ENCODE peak calls at places on chromosome 16, in nine cellular contexts. M, D, P, F, U, Z, I, Y and T are unnamed samples. For H3K27me3 and H3K4me1, the result is how much of the 10 kb centered on the place peaks cover.

GRCh38 chr16:11170201-11170600 is 85.8 kb downstream of the SOCS1 start:
- DNase-seq in M (no peak), D (no peak), P (no peak), F (no peak), U (no peak), Z (no peak), I (no peak), Y (no peak), T (no peak)

GRCh38 chr16:72856797-72857196 is 191.1 kb downstream of the ZFHX3 start:
- DNase-seq in M (no peak), D (peak), P (peak), F (no peak), U (no peak), Z (peak), I (peak), Y (peak), T (no peak)

GRCh38 chr16:50195276-50195675 is 42.2 kb downstream of the TENT4B start:
- DNase-seq in M (no peak), D (no peak), P (no peak), F (no peak), U (no peak), Z (no peak), I (no peak), Y (peak), T (no peak)

GRCh38 chr16:83849434-83849833 is 41.7 kb downstream of the HSBP1 start:
- DNase-seq in M (no peak), D (no peak), P (no peak), F (no peak), U (no peak), Z (no peak), I (no peak), Y (no peak), T (no peak)

GRCh38 chr16:31458073-31458834 is 1.0 kb upstream of the ARMC5 start:
- DNase-seq in M (no peak), D (peak), P (no peak), F (no peak), U (peak), Z (peak), I (peak), Y (peak), T (peak)

GRCh38 chr16:77748426-77748825 is 26.1 kb downstream of the NUDT7 start:
- DNase-seq in M (no peak), D (no peak), P (no peak), F (no peak), U (no peak), Z (no peak), I (no peak), Y (no peak), T (no peak)

GRCh38 chr16:19196871-19197270 is 28.8 kb downstream of the SYT17 start:
- DNase-seq in M (no peak), D (no peak), P (no peak), F (no peak), U (no peak), Z (no peak), I (no peak), Y (no peak), T (no peak)

GRCh38 chr16:50121721-50122445 is 31.2 kb upstream of the TENT4B start:
- DNase-seq in M (no peak), D (no peak), P (no peak), F (no peak), U (no peak), Z (no peak), I (peak), Y (no peak), T (no peak)

GRCh38 chr16:14378131-14378551 is 251.9 kb downstream of the PARN start:
- DNase-seq in M (peak), D (no peak), P (no peak), F (no peak), U (peak), Z (no peak), I (no peak), Y (peak), T (no peak)

GRCh38 chr16:77387075-77387474 is 47.8 kb downstream of the ADAMTS18 start:
- DNase-seq in M (no peak), D (no peak), P (no peak), F (no peak), U (no peak), Z (no peak), I (no peak), Y (no peak), T (no peak)

GRCh38 chr16:26995522-26995921 is 71.2 kb upstream of the C16orf82 start:
- DNase-seq in M (no peak), D (no peak), P (no peak), F (no peak), U (no peak), Z (no peak), I (no peak), Y (no peak), T (no peak)

GRCh38 chr16:14494396-14494795 is 135.7 kb downstream of the PARN start:
- DNase-seq in M (no peak), D (no peak), P (no peak), F (no peak), U (no peak), Z (no peak), I (no peak), Y (no peak), T (no peak)

GRCh38 chr16:73753931-73754330 is 542.7 kb upstream of the PSMD7 start:
- DNase-seq in M (no peak), D (no peak), P (no peak), F (no peak), U (no peak), Z (no peak), I (no peak), Y (no peak), T (no peak)

GRCh38 chr16:53945996-53946395 is 242.0 kb downstream of the FTO start:
- DNase-seq in M (peak), D (no peak), P (peak), F (no peak), U (no peak), Z (no peak), I (peak), Y (peak), T (no peak)

GRCh38 chr16:70430667-70431536 is 8.0 kb downstream of the ST3GAL2 start:
- DNase-seq in M (no peak), D (peak), P (peak), F (no peak), U (no peak), Z (peak), I (peak), Y (peak), T (peak)

GRCh38 chr16:68246671-68247070 is 1.5 kb downstream of the PLA2G15 start:
- DNase-seq in M (no peak), D (no peak), P (no peak), F (no peak), U (peak), Z (no peak), I (no peak), Y (peak), T (no peak)

GRCh38 chr16:58755989-58756649 is 22.0 kb upstream of the GOT2 start:
- DNase-seq in M (peak), D (no peak), P (peak), F (peak), U (peak), Z (peak), I (peak), Y (peak), T (peak)

GRCh38 chr16:76579277-76579676 is 302.1 kb downstream of the CNTNAP4 start:
- DNase-seq in M (no peak), D (no peak), P (no peak), F (no peak), U (no peak), Z (no peak), I (no peak), Y (no peak), T (no peak)

GRCh38 chr16:9072806-9073341 is 18.6 kb upstream of the HAPSTR1 start:
- DNase-seq in M (no peak), D (no peak), P (no peak), F (no peak), U (no peak), Z (no peak), I (peak), Y (peak), T (no peak)

GRCh38 chr16:61678182-61678581 is 358.1 kb downstream of the CDH8 start:
- DNase-seq in M (no peak), D (no peak), P (no peak), F (no peak), U (no peak), Z (no peak), I (no peak), Y (no peak), T (no peak)

GRCh38 chr16:5012887-5013286 is 20.8 kb downstream of the NAGPA start:
- DNase-seq in M (no peak), D (no peak), P (no peak), F (no peak), U (no peak), Z (no peak), I (no peak), Y (no peak), T (no peak)

GRCh38 chr16:89667633-89668032 is 10.0 kb downstream of the SPATA33 start:
- DNase-seq in M (no peak), D (no peak), P (no peak), F (no peak), U (no peak), Z (no peak), I (no peak), Y (no peak), T (no peak)

GRCh38 chr16:68076560-68076959 is 8.6 kb upstream of the NFATC3 start:
- DNase-seq in M (no peak), D (no peak), P (no peak), F (no peak), U (no peak), Z (no peak), I (no peak), Y (no peak), T (no peak)

GRCh38 chr16:28844226-28844885 is 1.8 kb downstream of the TUFM start:
- DNase-seq in M (no peak), D (no peak), P (no peak), F (no peak), U (no peak), Z (no peak), I (no peak), Y (no peak), T (no peak)

GRCh38 chr16:17302620-17303019 is 168.1 kb downstream of the XYLT1 start:
- DNase-seq in M (no peak), D (no peak), P (no peak), F (no peak), U (no peak), Z (no peak), I (no peak), Y (peak), T (no peak)

GRCh38 chr16:6081320-6081976 is 983.9 kb upstream of the EEF2KMT start:
- DNase-seq in M (no peak), D (no peak), P (peak), F (no peak), U (no peak), Z (peak), I (peak), Y (peak), T (no peak)

GRCh38 chr16:30078744-30079143 is 3.0 kb downstream of the PPP4C start:
- DNase-seq in M (no peak), D (no peak), P (no peak), F (no peak), U (no peak), Z (no peak), I (no peak), Y (no peak), T (no peak)

GRCh38 chr16:8572919-8573724 is 17.2 kb downstream of the TMEM114 start:
- DNase-seq in M (peak), D (no peak), P (peak), F (no peak), U (no peak), Z (peak), I (peak), Y (peak), T (no peak)

GRCh38 chr16:31876955-31877828 is 3.6 kb downstream of the ZNF267 start:
- DNase-seq in M (no peak), D (no peak), P (no peak), F (no peak), U (no peak), Z (no peak), I (no peak), Y (peak), T (no peak)

GRCh38 chr16:59597269-59597668 is 863.2 kb upstream of the GOT2 start:
- DNase-seq in M (no peak), D (no peak), P (no peak), F (no peak), U (no peak), Z (no peak), I (no peak), Y (no peak), T (no peak)

GRCh38 chr16:19203374-19203966 is 35.4 kb downstream of the SYT17 start:
- DNase-seq in M (no peak), D (peak), P (no peak), F (no peak), U (no peak), Z (no peak), I (no peak), Y (no peak), T (no peak)

GRCh38 chr16:51465026-51465425 is 314.0 kb upstream of the SALL1 start:
- DNase-seq in M (no peak), D (no peak), P (no peak), F (no peak), U (no peak), Z (no peak), I (no peak), Y (peak), T (no peak)

GRCh38 chr16:16021988-16022682 is 72.7 kb downstream of the ABCC1 start:
- DNase-seq in M (peak), D (peak), P (no peak), F (peak), U (peak), Z (peak), I (no peak), Y (peak), T (no peak)

GRCh38 chr16:14309906-14310305 is 238.8 kb downstream of the MRTFB start:
- DNase-seq in M (no peak), D (no peak), P (peak), F (no peak), U (no peak), Z (no peak), I (no peak), Y (peak), T (no peak)

GRCh38 chr16:49474741-49475140 is 101.1 kb downstream of the C16orf78 start:
- DNase-seq in M (no peak), D (peak), P (no peak), F (no peak), U (no peak), Z (no peak), I (no peak), Y (no peak), T (no peak)

GRCh38 chr16:68081796-68082567 is 3.2 kb upstream of the NFATC3 start:
- DNase-seq in M (no peak), D (no peak), P (no peak), F (no peak), U (no peak), Z (no peak), I (no peak), Y (peak), T (no peak)

GRCh38 chr16:19486744-19487325 is 35.1 kb downstream of the GDE1 start:
- DNase-seq in M (no peak), D (no peak), P (peak), F (no peak), U (no peak), Z (no peak), I (no peak), Y (no peak), T (no peak)

GRCh38 chr16:25692307-25692706 is 548 bp downstream of the HS3ST4 start:
- DNase-seq in M (no peak), D (no peak), P (no peak), F (no peak), U (no peak), Z (no peak), I (no peak), Y (peak), T (no peak)
- H3K27me3 ChIP-seq in M (under half), D (half or more), P (under half), F (half or more), U (under half), Z (under half), I (under half), Y (half or more), T (under half)

DNA sequence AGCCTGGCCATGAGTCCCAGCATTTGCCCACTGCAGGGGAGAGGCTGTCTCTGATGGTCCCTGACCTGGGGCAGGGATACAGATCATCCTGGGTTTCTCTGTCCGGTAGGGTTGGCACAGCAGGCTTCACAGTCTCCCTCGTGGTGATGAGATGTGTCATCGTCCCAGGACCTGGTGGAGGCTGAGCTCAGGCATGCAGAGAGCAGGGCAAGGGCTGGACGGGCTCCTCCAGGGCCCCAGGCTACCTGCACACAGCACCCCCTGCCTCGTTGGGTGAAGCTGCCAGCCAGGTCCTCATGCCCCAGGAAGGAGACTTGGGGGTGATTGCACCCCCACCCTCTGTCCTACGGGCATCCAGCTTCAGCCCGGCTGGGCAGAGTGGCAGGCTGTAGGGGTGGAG is 155.8 kb upstream of the GSE1 start:
- DNase-seq in M (no peak), D (no peak), P (no peak), F (no peak), U (no peak), Z (no peak), I (no peak), Y (peak), T (no peak)
- H3K4me1 ChIP-seq in M (under half), D (under half), P (under half), F (under half), U (under half), Z (under half), I (half or more), Y (under half), T (under half)

DNA sequence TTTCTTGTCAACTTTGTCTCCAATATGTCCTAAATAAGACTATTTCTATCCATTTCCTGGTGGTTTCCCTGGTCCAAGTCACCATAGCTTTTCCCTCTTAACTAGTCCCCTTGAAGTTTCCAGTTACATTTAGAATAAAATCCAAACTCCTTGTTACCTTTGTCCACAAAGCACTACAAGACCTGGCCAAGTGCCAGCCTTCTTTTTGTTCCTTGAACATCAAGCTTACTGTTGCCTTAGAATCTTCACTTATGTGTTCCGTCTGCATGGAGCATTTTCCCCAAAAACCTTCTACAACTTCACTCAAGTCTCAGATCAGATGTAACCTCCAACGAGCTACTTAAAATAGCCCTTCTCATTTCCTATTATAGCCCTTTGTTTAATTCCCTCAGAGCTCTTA is 101.4 kb downstream of the ITFG1 start:
- DNase-seq in M (no peak), D (no peak), P (no peak), F (no peak), U (no peak), Z (no peak), I (no peak), Y (peak), T (no peak)
- H3K27me3 ChIP-seq in M (under half), D (under half), P (under half), F (under half), U (under half), Z (under half), I (under half), Y (under half), T (under half)

GRCh38 chr16:81493755-81494433 is 49.3 kb downstream of the CMIP start:
- DNase-seq in M (peak), D (no peak), P (no peak), F (no peak), U (no peak), Z (no peak), I (no peak), Y (peak), T (no peak)
- H3K4me1 ChIP-seq in M (half or more), D (half or more), P (under half), F (half or more), U (under half), Z (under half), I (under half), Y (under half), T (under half)

DNA sequence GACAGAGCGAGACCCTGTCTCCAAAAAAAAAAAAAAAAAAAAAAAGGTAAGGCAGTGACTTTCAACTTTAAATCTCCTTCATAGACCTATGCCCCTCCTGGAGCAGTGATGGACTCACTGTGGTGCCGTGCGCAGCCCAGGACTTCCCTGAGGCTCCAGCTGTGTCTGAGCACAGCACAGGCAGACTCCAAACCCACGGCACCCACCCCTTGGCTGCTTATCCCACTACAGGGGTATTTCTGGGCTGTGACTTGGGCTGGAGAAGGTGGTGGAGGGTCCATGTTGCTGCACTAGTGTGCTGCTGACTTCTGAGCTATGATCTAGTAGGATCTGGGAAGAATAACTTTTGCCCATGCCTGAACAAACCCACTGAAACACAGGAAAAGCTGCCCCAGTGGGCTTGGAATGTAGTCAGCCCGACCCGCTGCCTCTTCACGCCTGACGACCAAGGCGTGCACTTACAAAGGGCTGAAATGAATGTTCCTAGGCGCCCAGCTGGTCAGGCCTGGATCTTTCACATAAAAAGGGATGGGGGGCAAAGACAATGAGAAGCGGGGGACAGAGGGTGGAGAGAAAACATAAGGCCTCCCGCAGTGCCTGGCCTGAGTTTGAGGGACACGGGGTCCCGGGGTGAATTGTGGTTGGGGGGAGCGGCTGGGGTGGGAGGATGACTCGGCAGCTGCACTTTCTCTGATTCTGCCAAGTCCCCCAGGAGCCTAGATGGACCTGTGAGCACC is 83.0 kb downstream of the IRF8 start:
- DNase-seq in M (no peak), D (no peak), P (no peak), F (no peak), U (no peak), Z (no peak), I (no peak), Y (no peak), T (no peak)
- H3K27me3 ChIP-seq in M (half or more), D (under half), P (under half), F (half or more), U (under half), Z (under half), I (under half), Y (half or more), T (under half)

DNA sequence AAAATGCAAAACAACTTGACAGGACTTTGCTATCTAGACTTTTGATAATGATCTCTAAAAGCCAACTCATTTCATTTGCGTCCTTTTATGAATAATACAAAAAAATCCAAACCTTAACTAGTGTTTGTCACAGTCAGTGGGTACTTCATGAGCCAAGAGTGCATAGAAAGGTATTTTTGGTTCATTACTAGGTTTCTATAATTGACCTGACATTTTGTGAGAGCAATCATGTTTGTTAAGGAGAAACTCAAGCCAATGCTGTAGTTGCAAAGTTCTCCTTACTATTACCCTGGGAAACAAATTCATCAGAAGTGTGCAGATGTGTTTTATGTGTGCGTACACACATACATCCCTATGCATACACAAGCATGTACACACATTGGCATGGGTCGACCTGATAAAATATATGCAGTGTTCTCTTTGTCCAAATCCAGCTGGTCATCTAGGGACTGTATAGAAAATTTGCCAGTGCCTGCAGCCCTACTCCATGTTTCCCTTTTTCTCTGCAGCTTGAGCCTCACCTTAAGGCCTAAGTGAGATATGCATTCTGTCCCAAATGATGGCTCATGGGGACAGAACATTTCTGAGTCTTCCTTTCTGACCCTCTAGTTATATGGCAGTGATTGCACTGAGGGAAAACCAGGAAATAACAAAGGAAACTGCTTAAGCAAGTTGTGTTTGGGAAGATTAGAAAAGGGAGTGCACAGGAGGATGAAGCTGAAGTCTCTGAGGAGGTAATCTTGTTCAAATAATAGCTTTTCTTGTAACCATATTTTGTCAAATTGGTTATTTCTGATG is 128.1 kb downstream of the CDH13 start:
- DNase-seq in M (no peak), D (no peak), P (no peak), F (no peak), U (no peak), Z (no peak), I (no peak), Y (no peak), T (no peak)
- H3K4me1 ChIP-seq in M (under half), D (under half), P (under half), F (under half), U (under half), Z (under half), I (under half), Y (under half), T (under half)